ENCODE peak calls at places on chromosomes 6 and 20, in five cellular contexts. R, J, I, W and P are unnamed samples.

GRCh38 chr6:92779758-92780157 is 639.6 kb downstream of the EPHA7 start:
- DNase-seq in R (no peak), J (no peak), I (no peak), W (peak), P (peak)

GRCh38 chr6:128509709-128510108 is 10.7 kb downstream of the PTPRK start:
- DNase-seq in R (no peak), J (no peak), I (no peak), W (peak), P (no peak)

GRCh38 chr6:7900621-7901020 is 10.0 kb downstream of the TXNDC5 start:
- DNase-seq in R (no peak), J (no peak), I (no peak), W (no peak), P (no peak)

GRCh38 chr20:39849664-39850063 is 839.4 kb downstream of the MAFB start:
- DNase-seq in R (no peak), J (no peak), I (peak), W (peak), P (peak)

GRCh38 chr6:130946076-130946475 is 117.0 kb downstream of the EPB41L2 start:
- DNase-seq in R (no peak), J (no peak), I (no peak), W (no peak), P (no peak)

GRCh38 chr20:55567826-55568225 is 437.5 kb downstream of the CBLN4 start:
- DNase-seq in R (no peak), J (no peak), I (no peak), W (peak), P (peak)

GRCh38 chr6:124090491-124090890 is 286.8 kb downstream of the NKAIN2 start:
- DNase-seq in R (no peak), J (no peak), I (no peak), W (peak), P (peak)

GRCh38 chr6:119148102-119148824 is 69.8 kb upstream of the FAM184A start:
- DNase-seq in R (peak), J (no peak), I (peak), W (peak), P (peak)

GRCh38 chr6:154536922-154537449 is 26.5 kb upstream of the CNKSR3 start:
- DNase-seq in R (no peak), J (no peak), I (no peak), W (no peak), P (no peak)

GRCh38 chr6:137291441-137291840 is 72.3 kb upstream of the IFNGR1 start:
- DNase-seq in R (no peak), J (no peak), I (peak), W (peak), P (peak)